ENCODE peak calls at places on chromosomes 11 and 22, in six cellular contexts. D, I, A, L, Q and J are unnamed samples. For H3K27me3 and H3K4me1, the result is how much of the 10 kb centered on the place peaks cover.

GRCh38 chr11:91296628-91297027 is 928.0 kb upstream of the FAT3 start:
- DNase-seq in A (no peak), Q (no peak), I (peak), L (no peak), D (no peak), J (no peak)

GRCh38 chr11:133619397-133619796 is 87.1 kb upstream of the OPCML start:
- DNase-seq in A (no peak), I (no peak), L (no peak), D (no peak), Q (no peak), J (no peak)

GRCh38 chr11:117691501-117691900 is 105.5 kb downstream of the DSCAML1 start:
- DNase-seq in A (no peak), D (no peak), Q (no peak), L (no peak), I (no peak), J (no peak)

GRCh38 chr11:68008381-68009337 is 1.5 kb upstream of the ALDH3B1 start:
- DNase-seq in L (peak), Q (no peak), A (peak), I (no peak), D (no peak), J (peak)

GRCh38 chr22:20756846-20757245 is 17.1 kb upstream of the SERPIND1 start:
- DNase-seq in L (no peak), A (no peak), D (no peak), I (no peak), Q (no peak), J (no peak)

GRCh38 chr11:29255401-29255800 is 761.4 kb downstream of the KCNA4 start:
- DNase-seq in L (no peak), Q (no peak), D (no peak), A (no peak), I (no peak), J (no peak)

GRCh38 chr22:40009231-40009769 is 14.5 kb downstream of the FAM83F start:
- DNase-seq in A (no peak), L (no peak), I (peak), Q (no peak), D (no peak), J (no peak)

GRCh38 chr22:26671317-26672059 is 14.1 kb downstream of the MIAT start:
- DNase-seq in D (peak), Q (no peak), L (peak), I (no peak), A (peak), J (peak)

GRCh38 chr11:92893276-92893675 is 76.2 kb upstream of the MTNR1B start:
- DNase-seq in Q (no peak), I (no peak), L (no peak), D (no peak), A (no peak), J (no peak)

GRCh38 chr11:86177319-86177718 is 67.2 kb upstream of the EED start:
- DNase-seq in Q (no peak), D (no peak), I (no peak), L (no peak), A (no peak), J (no peak)

GRCh38 chr22:37765498-37765897 is 42.2 kb upstream of the GCAT start:
- DNase-seq in D (no peak), I (no peak), L (peak), A (no peak), Q (no peak), J (no peak)

GRCh38 chr11:69828276-69828970 is 9.2 kb upstream of the FGF3 start:
- DNase-seq in Q (no peak), A (no peak), L (no peak), I (no peak), D (no peak), J (no peak)
- H3K27me3 ChIP-seq in Q (under half), A (under half), L (under half), I (half or more), D (under half), J (half or more)

GRCh38 chr11:64334764-64335741 is 5.0 kb upstream of the CCDC88B start:
- DNase-seq in L (peak), I (peak), Q (peak), D (no peak), A (peak), J (no peak)
- TF ChIP-seq POLR2A in L (no peak), I (no peak), Q (no peak), D (no peak), A (no peak), J (no peak)

DNA sequence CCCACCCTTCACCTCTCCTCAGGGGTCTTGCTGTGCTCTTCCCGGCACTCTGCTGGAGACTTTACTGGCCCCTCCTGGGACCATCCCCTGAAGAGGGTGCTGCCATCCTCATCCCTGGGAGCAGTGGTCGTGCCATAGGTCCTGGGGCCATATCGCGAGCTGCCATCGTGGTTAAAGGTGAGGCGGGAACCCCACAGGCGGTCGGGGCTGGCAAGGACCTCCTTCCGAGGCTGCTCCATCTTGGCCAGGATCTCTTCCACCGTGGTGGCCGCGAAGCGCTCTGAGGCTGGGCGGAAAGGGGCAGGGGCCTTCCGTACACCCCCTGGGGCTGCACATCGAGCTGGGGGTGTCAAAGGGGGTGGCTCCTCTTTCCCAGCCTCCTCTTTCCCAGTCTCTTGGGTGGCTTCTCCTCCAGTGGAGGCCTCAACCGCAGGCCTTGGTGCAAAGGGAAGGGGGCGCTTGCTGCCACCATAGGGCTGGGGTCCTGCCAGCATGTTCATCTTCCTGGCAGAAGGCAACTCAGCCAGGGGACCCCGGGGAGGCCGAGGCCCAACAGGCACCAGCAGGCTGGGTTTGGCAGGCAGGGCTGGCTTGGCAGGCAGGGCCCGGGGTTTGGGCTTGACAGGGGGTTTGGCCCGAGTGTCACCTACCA is 4.6 kb downstream of the TNKS1BP1 start:
- DNase-seq in Q (no peak), A (no peak), D (no peak), I (no peak), L (no peak), J (no peak)
- H3K4me1 ChIP-seq in Q (under half), A (under half), D (under half), I (under half), L (half or more), J (half or more)

GRCh38 chr11:130165601-130166456 is 6.2 kb downstream of the ST14 start:
- DNase-seq in I (no peak), A (peak), D (no peak), Q (no peak), L (peak), J (no peak)
- H3K27me3 ChIP-seq in I (under half), A (under half), D (under half), Q (under half), L (under half), J (under half)

GRCh38 chr11:62909107-62909894 is 11.9 kb downstream of the CHRM1 start:
- DNase-seq in D (peak), Q (peak), L (peak), I (peak), A (no peak), J (no peak)
- TF ChIP-seq POLR2A in D (no peak), Q (no peak), L (no peak), I (no peak), A (no peak), J (no peak)

GRCh38 chr11:2269601-2270321 is 627 bp downstream of the ASCL2 start:
- DNase-seq in A (peak), I (peak), L (peak), D (peak), Q (no peak), J (no peak)

GRCh38 chr11:2271327-2272240 is 1.2 kb upstream of the ASCL2 start:
- DNase-seq in Q (no peak), I (no peak), L (no peak), A (peak), D (no peak), J (peak)

GRCh38 chr11:2270322-2271076 is at the start of gene ASCL2:
- DNase-seq in I (no peak), L (no peak), A (peak), Q (no peak), D (no peak), J (peak)

GRCh38 chr11:2272241-2272945 is 2.0 kb upstream of the ASCL2 start:
- DNase-seq in A (peak), I (no peak), L (no peak), Q (no peak), D (no peak), J (peak)

DNA sequence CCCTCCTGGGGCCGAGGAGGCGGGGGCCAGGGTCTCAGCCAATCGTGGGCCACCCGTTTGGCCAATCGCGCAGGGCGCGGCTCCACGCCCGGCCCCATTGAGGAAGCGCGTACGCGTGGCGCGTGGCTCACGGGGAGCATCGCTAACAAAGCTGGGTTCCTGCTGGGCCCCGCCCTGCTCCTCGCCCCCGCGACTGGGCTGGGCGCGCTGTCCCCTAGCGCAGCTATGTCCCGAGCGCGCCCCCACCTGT is 614 bp upstream of the ASCL2 start:
- DNase-seq in A (peak), I (no peak), D (no peak), Q (no peak), L (peak), J (no peak)
- H3K4me1 ChIP-seq in A (under half), I (under half), D (under half), Q (under half), L (under half), J (under half)

GRCh38 chr11:44310456-44311272 is 725 bp upstream of the ALX4 start:
- DNase-seq in Q (no peak), A (no peak), I (no peak), L (no peak), D (no peak), J (no peak)

GRCh38 chr11:44310198-44310455 is 188 bp upstream of the ALX4 start:
- DNase-seq in I (no peak), D (no peak), A (no peak), L (no peak), Q (no peak), J (no peak)

GRCh38 chr11:44312876-44313275 is 2.9 kb upstream of the ALX4 start:
- DNase-seq in I (no peak), L (no peak), D (no peak), A (no peak), Q (no peak), J (no peak)

GRCh38 chr11:44309483-44310197 is at the start of gene ALX4:
- DNase-seq in Q (no peak), I (no peak), L (peak), D (no peak), A (no peak), J (peak)

DNA sequence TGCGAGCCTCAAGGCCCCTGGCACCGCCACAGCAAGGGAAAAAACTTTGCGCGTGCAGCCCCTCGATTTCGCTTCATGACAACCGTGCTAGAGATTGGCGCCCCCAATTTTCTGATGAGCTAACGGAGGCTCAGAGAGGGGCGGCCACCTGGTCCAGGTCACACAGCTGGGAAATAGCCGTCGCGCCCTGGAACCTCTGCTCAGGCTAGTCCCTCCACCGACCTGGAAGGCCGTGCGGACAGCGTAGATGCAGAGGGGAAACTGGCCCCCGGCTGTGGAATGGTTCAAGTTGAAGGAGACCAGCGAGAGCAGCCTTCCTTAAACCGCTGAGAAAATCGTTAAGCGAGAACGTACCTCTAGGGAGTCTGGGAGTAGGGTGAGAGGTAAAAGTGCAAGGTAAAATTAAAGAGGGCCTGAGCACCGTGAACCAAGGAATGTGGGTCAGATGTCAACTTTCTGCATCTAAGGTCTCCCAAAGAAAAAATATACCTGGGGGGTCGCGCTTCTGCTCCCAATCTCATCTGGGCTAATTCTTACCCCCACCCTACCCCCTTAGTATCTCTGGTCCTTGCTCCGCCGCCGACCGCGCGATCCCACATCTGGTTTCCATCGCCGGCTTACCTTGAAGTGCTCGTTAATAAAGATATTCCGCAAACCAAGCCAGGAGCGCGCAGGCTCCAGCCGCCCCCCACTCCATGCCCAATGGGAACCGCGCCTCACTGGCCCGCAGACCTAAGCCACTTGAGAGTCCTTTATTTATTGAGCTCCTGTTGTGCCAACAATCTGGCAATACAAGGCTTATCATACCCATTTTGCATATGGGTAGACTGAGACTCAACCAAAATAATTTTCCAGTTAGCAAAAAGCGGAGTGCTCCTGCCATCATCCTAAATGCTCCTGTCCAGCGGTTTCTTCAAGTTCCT is 1.7 kb upstream of the ALX4 start:
- DNase-seq in Q (no peak), D (no peak), L (no peak), A (no peak), I (no peak), J (no peak)
- H3K27me3 ChIP-seq in Q (under half), D (under half), L (half or more), A (under half), I (half or more), J (half or more)

GRCh38 chr11:64233913-64234839 is at the start of gene VEGFB:
- DNase-seq in A (peak), L (peak), D (peak), Q (no peak), I (peak), J (peak)
- TF ChIP-seq POLR2A in A (peak), L (no peak), D (no peak), Q (no peak), I (no peak), J (no peak)

DNA sequence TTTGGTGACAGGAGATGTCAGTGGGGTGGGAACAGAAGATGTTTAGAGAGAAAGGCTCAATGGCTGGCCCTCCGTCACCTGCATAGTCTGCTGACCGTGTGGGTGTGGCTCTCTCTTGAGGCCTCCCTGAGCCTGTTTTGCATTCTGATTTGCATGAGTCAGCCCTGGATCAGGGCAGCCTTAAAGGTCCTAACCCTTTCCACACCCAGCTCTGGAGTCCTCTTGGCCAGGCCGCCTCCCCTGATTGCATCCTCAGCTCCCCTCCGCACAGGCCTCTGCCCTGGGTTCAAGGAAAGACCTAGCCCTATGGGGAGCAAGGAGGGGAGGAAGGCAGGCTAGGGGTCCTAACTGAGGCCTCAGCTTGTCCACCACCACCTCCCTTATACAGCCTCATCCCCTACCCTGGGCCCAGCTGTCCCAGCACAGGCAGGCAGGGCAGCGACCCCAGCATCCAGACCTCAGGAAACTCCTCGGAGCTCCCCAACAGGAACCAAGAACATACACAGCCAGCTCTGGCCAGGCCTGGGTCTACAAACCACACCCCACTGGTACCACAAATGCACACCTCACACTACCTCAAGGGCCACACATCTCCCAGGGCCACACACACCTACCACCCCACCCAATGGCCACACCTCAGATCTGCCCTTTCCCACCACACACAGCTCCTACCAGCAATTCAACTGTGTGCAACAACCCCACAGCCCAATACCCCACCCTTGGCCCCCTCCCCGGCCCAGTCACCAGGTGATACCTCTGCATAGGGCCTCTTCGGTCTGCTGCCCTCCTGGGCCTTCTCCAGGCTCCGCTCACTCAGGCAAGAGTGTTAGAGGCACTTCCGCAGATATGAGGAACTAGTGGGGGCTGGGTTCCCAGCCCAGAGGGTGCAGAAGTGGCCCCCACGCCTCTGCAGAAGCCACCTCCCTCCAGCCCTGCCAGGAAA is 13.7 kb downstream of the ARAP1 start:
- DNase-seq in A (peak), L (peak), D (peak), I (peak), Q (no peak), J (peak)
- H3K4me1 ChIP-seq in A (half or more), L (under half), D (half or more), I (under half), Q (half or more), J (half or more)

GRCh38 chr11:71147331-71147730 is 105.0 kb downstream of the SHANK2 start:
- DNase-seq in A (no peak), Q (no peak), L (no peak), I (no peak), D (no peak), J (no peak)
- H3K27me3 ChIP-seq in A (under half), Q (under half), L (under half), I (under half), D (under half), J (under half)